ENCODE peak calls at places on chromosomes 7 and 10, in nine cellular contexts. I is GM23248, X is mesendoderm, Q is GM12865, B is keratinocyte, E is PC-3, F is A673, J is aorta, T is foreskin fibroblast. L is an unnamed sample.

GRCh38 chr10:11827414-11827813 is 4.3 kb downstream of the PROSER2 start:
- DNase-seq in I (no peak), X (no peak), Q (no peak), B (no peak), E (no peak), F (no peak), J (no peak), T (no peak), L (no peak)

GRCh38 chr7:40859965-40860543 is 725.2 kb downstream of the SUGCT start:
- DNase-seq in I (no peak), X (no peak), Q (no peak), B (peak; percentile 61), E (no peak), F (no peak), J (no peak), T (no peak), L (no peak)

GRCh38 chr10:131872011-131872836 is 28.6 kb upstream of the PPP2R2D start:
- DNase-seq in I (no peak), X (no peak), Q (no peak), B (no peak), E (no peak), F (no peak), J (peak; percentile 62), T (no peak), L (no peak)

GRCh38 chr7:137992042-137992737 is 9.7 kb downstream of the CREB3L2 start:
- DNase-seq in I (peak; percentile 85), X (no peak), Q (no peak), B (no peak), E (no peak), F (no peak), J (no peak), T (peak; percentile 78), L (no peak)

GRCh38 chr10:133327651-133328357 is 8.9 kb downstream of the CALY start:
- DNase-seq in I (no peak), X (no peak), Q (no peak), B (no peak), E (peak; percentile 13), F (no peak), J (no peak), T (no peak), L (no peak)

GRCh38 chr10:123135415-123136141 is at the start of gene HMX3:
- DNase-seq in I (peak; percentile 62), X (peak; percentile 73), Q (peak; percentile 81), B (no peak), E (no peak), F (peak; percentile 81), J (no peak), T (peak; percentile 61), L (no peak)

GRCh38 chr10:21292763-21293517 is 232.5 kb downstream of the SKIDA1 start:
- DNase-seq in I (peak; percentile 97), X (peak; percentile 98), Q (no peak), B (peak; percentile 79), E (peak; percentile 92), F (peak; percentile 98), J (peak; percentile 85), T (peak; percentile 96), L (peak; percentile 96)

GRCh38 chr10:133105686-133106390 is 18.1 kb downstream of the ADGRA1 start:
- DNase-seq in I (no peak), X (no peak), Q (no peak), B (no peak), E (no peak), F (no peak), J (no peak), T (no peak), L (no peak)

GRCh38 chr7:92633211-92633906 is 43.2 kb upstream of the FAM133B start:
- DNase-seq in I (peak; percentile 96), X (peak; percentile 74), Q (peak; percentile 56), B (peak; percentile 77), E (peak; percentile 91), F (peak; percentile 97), J (no peak), T (peak; percentile 88), L (peak; percentile 85)

GRCh38 chr10:44937201-44938005 is 22.2 kb upstream of the RASSF4 start:
- DNase-seq in I (no peak), X (no peak), Q (no peak), B (no peak), E (no peak), F (no peak), J (peak; percentile 12), T (peak; percentile 50), L (no peak)

GRCh38 chr10:73854310-73854709 is 20.0 kb downstream of the CAMK2G start:
- DNase-seq in I (no peak), X (no peak), Q (no peak), B (no peak), E (no peak), F (no peak), J (no peak), T (no peak), L (no peak)

DNA sequence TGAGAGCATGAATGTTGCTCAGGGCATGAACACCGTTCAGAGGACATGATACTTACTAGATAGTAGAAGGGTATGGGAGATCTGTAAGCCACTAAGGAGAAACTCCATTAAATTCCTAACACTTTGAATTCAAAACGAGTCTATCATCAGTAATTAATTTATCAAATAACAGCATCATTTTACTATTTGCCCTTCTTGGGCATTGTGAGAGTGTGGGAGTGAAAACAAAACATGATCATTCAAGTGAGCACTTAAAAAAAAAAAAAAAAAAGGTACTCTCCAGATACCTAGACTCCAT is 20.5 kb upstream of the ASB15 start:
- DNase-seq in I (no peak), X (no peak), Q (no peak), B (no peak), E (no peak), F (no peak), J (no peak), T (no peak), L (no peak)
- H3K4me3 ChIP-seq in I (no peak overlapping the region), X (no peak overlapping the region), Q (no peak overlapping the region), B (no peak overlapping the region), E (no peak overlapping the region), F (no peak overlapping the region), J (no peak overlapping the region), T (no peak overlapping the region), L (no peak overlapping the region)

GRCh38 chr7:105654994-105655900 is 74.0 kb upstream of the EFCAB10 start:
- DNase-seq in I (peak; percentile 36), X (peak; percentile 98), Q (no peak), B (no peak), E (peak; percentile 44), F (peak; percentile 58), J (no peak), T (peak; percentile 56), L (peak; percentile 17)
- H3K4me3 ChIP-seq in I (no peak overlapping the region), X (no peak overlapping the region), Q (no peak overlapping the region), B (no peak overlapping the region), E (no peak overlapping the region), F (no peak overlapping the region), J (no peak overlapping the region), T (no peak overlapping the region), L (no peak overlapping the region)

DNA sequence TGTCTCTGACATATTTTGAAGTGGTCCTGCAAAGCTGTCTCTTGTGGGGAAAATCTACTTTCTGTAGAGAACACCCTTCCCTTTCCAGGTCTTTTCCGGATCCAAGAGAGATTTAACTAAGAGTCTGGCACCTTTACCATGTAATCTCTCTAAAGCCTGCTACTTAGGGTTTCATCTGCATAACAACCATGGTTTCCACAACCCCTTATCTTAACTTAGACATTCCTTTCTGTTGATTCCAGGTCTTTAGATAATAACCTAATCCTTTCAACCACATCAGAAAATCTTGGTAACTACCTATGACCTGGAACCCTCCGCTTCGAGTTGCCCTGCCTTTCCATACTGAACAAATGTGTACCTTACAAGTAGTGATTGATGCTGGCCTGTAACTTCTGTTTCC is 243.6 kb upstream of the PTER start:
- DNase-seq in I (no peak), X (peak; percentile 94), Q (no peak), B (no peak), E (no peak), F (no peak), J (no peak), T (no peak), L (no peak)
- H3K4me3 ChIP-seq in I (no peak overlapping the region), X (no peak overlapping the region), Q (no peak overlapping the region), B (no peak overlapping the region), E (no peak overlapping the region), F (no peak overlapping the region), J (no peak overlapping the region), T (no peak overlapping the region), L (no peak overlapping the region)

DNA sequence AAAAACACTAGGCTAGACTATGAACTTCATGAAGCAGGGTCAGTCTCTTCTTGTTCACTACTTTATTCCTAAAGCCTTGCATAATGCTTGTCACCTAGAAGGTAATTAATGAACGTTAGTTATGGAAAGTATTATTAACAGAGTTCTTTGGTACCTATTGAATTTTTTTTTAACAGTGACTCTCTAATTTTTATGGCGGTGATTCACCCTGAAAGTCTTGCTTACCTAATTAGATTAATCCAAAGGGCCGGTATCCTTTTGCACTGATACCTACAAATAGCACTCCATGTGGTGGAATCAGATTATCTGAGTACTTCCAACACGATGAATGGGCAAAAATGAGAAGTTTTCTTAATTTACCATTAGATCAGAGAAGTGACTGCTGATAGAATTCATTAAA is 31.7 kb downstream of the STAM start:
- DNase-seq in I (peak; percentile 48), X (no peak), Q (no peak), B (no peak), E (no peak), F (peak; percentile 53), J (no peak), T (peak; percentile 13), L (no peak)
- H3K4me3 ChIP-seq in I (no peak overlapping the region), X (no peak overlapping the region), Q (no peak overlapping the region), B (no peak overlapping the region), E (no peak overlapping the region), F (no peak overlapping the region), J (no peak overlapping the region), T (no peak overlapping the region), L (no peak overlapping the region)

GRCh38 chr10:6275022-6275997 is 72.6 kb downstream of the PFKFB3 start:
- DNase-seq in I (peak; percentile 100), X (peak; percentile 98), Q (peak; percentile 92), B (peak; percentile 93), E (peak; percentile 89), F (peak; percentile 91), J (peak; percentile 97), T (peak; percentile 97), L (peak; percentile 94)
- H3K4me3 ChIP-seq in I (peak overlapping the region; percentile 60), X (no peak overlapping the region), Q (peak overlapping the region; percentile 61), B (no peak overlapping the region), E (peak overlapping the region; percentile 50), F (no peak overlapping the region), J (no peak overlapping the region), T (no peak overlapping the region), L (peak overlapping the region; percentile 29)

DNA sequence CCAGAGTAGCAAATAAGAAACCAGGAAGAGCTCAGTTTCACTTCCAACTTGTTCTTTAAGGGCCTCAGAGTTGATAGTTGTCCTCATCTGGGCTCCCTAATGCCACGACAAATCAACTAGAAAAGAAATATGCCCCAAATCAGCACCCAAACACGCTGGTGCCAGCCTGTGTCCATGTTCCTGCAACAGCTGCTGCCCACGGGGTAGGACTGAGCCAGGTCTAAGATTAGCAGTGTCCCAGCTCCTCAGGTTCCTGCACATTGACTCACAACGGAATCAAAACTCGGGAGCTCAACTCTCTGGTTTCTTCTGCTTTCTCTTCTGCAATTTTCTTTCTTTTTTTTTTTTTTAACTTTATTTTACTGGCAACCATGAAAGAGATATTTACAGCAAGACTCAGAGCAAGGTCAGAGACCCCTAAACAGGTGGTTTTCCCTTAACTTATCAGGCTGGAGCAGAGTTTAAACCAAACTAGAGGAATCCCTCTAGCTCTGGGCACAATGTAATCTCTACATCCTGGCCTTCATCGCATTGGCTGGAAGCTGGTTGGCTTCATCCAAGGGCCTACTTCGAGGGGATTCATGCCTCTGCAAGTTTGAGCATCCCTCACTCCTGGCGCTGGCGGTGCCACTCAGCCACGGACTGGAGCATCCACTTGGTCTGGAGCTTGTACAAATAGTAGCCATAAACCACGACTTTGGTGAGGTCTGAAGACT is 126.1 kb downstream of the PFKFB3 start:
- DNase-seq in I (no peak), X (no peak), Q (no peak), B (no peak), E (no peak), F (no peak), J (peak; percentile 84), T (no peak), L (no peak)
- H3K4me3 ChIP-seq in I (no peak overlapping the region), X (no peak overlapping the region), Q (no peak overlapping the region), B (no peak overlapping the region), E (no peak overlapping the region), F (no peak overlapping the region), J (no peak overlapping the region), T (no peak overlapping the region), L (no peak overlapping the region)

L was measured in skeletal muscle cell.